ENCODE peak calls at places on chromosome 1, in five cellular contexts. D is aorta, S is fibroblast of lung, P is body of pancreas, H is HCT116. Q is an unnamed sample.

GRCh38 chr1:6098303-6099215 is 52.9 kb downstream of the KCNAB2 start:
- DNase-seq in D (peak; percentile 58), S (peak; percentile 6), P (peak; percentile 14), H (no peak), Q (peak; percentile 44)

GRCh38 chr1:23909412-23909811 is 3.8 kb downstream of the CNR2 start:
- DNase-seq in D (no peak), S (no peak), P (no peak), H (no peak), Q (no peak)

GRCh38 chr1:26027716-26028489 is 6.3 kb downstream of the EXTL1 start:
- DNase-seq in D (no peak), S (peak; percentile 16), P (no peak), H (no peak), Q (no peak)

GRCh38 chr1:3472088-3472850 is 17.8 kb downstream of the ARHGEF16 start:
- DNase-seq in D (peak; percentile 38), S (no peak), P (no peak), H (no peak), Q (no peak)

GRCh38 chr1:54874079-54874830 is 12.7 kb downstream of the DHCR24 start:
- DNase-seq in D (no peak), S (no peak), P (no peak), H (no peak), Q (no peak)

GRCh38 chr1:116708255-116708900 is 40.8 kb upstream of the IGSF3 start:
- DNase-seq in D (no peak), S (no peak), P (no peak), H (no peak), Q (no peak)

GRCh38 chr1:20169932-20170331 is 16.0 kb upstream of the UBXN10 start:
- DNase-seq in D (no peak), S (no peak), P (no peak), H (no peak), Q (no peak)

GRCh38 chr1:218587890-218588289 is 242.8 kb downstream of the TGFB2 start:
- DNase-seq in D (no peak), S (no peak), P (no peak), H (no peak), Q (no peak)

GRCh38 chr1:37274896-37275631 is 199.3 kb upstream of the ZC3H12A start:
- DNase-seq in D (no peak), S (no peak), P (no peak), H (no peak), Q (no peak)

GRCh38 chr1:15935056-15935950 is 40.6 kb downstream of the ZBTB17 start:
- DNase-seq in D (no peak), S (no peak), P (no peak), H (no peak), Q (no peak)

GRCh38 chr1:52002038-52002917 is 11.8 kb upstream of the RAB3B start:
- DNase-seq in D (no peak), S (peak; percentile 85), P (peak; percentile 79), H (peak; percentile 86), Q (no peak)

GRCh38 chr1:205230965-205231364 is 3.2 kb downstream of the TMCC2 start:
- DNase-seq in D (no peak), S (no peak), P (no peak), H (no peak), Q (no peak)

GRCh38 chr1:246157516-246157915 is 349.6 kb downstream of the SMYD3 start:
- DNase-seq in D (no peak), S (no peak), P (no peak), H (no peak), Q (no peak)

GRCh38 chr1:116886532-116886931 is 23.2 kb upstream of the PTGFRN start:
- DNase-seq in D (no peak), S (peak; percentile 84), P (no peak), H (no peak), Q (no peak)

GRCh38 chr1:180527270-180527669 is 24.9 kb upstream of the ACBD6 start:
- DNase-seq in D (no peak), S (peak; percentile 88), P (no peak), H (no peak), Q (no peak)

GRCh38 chr1:232280910-232281309 is 349.0 kb downstream of the SIPA1L2 start:
- DNase-seq in D (no peak), S (no peak), P (no peak), H (no peak), Q (no peak)

GRCh38 chr1:2344121-2344681 is 47.2 kb downstream of the MORN1 start:
- DNase-seq in D (peak; percentile 43), S (no peak), P (no peak), H (no peak), Q (no peak)

GRCh38 chr1:36871146-36871971 is 163.0 kb downstream of the GRIK3 start:
- DNase-seq in D (no peak), S (no peak), P (no peak), H (no peak), Q (no peak)

GRCh38 chr1:37634554-37635308 is at the start of gene RSPO1:
- DNase-seq in D (no peak), S (peak; percentile 15), P (no peak), H (no peak), Q (no peak)

GRCh38 chr1:16181887-16182719 is 26.2 kb upstream of the EPHA2 start:
- DNase-seq in D (peak; percentile 93), S (peak; percentile 92), P (peak; percentile 80), H (peak; percentile 77), Q (peak; percentile 84)

GRCh38 chr1:211676106-211676583 is 724 bp upstream of the NEK2 start:
- DNase-seq in D (no peak), S (no peak), P (no peak), H (no peak), Q (no peak)

GRCh38 chr1:109370712-109371270 is 26.9 kb downstream of the SORT1 start:
- DNase-seq in D (no peak), S (peak; percentile 97), P (no peak), H (no peak), Q (no peak)

GRCh38 chr1:169557131-169557530 is 29.1 kb downstream of the F5 start:
- DNase-seq in D (no peak), S (no peak), P (no peak), H (no peak), Q (no peak)

GRCh38 chr1:46643368-46643775 is 24.8 kb downstream of the ATPAF1 start:
- DNase-seq in D (no peak), S (peak; percentile 92), P (no peak), H (no peak), Q (no peak)

GRCh38 chr1:40890771-40891170 is 28.6 kb upstream of the CITED4 start:
- DNase-seq in D (no peak), S (no peak), P (no peak), H (no peak), Q (no peak)

GRCh38 chr1:46991083-46991923 is 32.2 kb upstream of the CYP4X1 start:
- DNase-seq in D (no peak), S (no peak), P (no peak), H (peak; percentile 23), Q (no peak)

GRCh38 chr1:41503507-41504125 is 19.1 kb upstream of the EDN2 start:
- DNase-seq in D (no peak), S (no peak), P (no peak), H (no peak), Q (no peak)

GRCh38 chr1:225882699-225883615 is 777 bp upstream of the TMEM63A start:
- DNase-seq in D (peak; percentile 73), S (peak; percentile 54), P (peak; percentile 68), H (no peak), Q (peak; percentile 65)

GRCh38 chr1:234851450-234852438 is 241.8 kb upstream of the IRF2BP2 start:
- DNase-seq in D (peak; percentile 76), S (peak; percentile 70), P (no peak), H (no peak), Q (no peak)

GRCh38 chr1:45442272-45442671 is 48.7 kb downstream of the TESK2 start:
- DNase-seq in D (no peak), S (peak; percentile 84), P (no peak), H (no peak), Q (no peak)

GRCh38 chr1:194776657-194777056 is 1590.2 kb upstream of the B3GALT2 start:
- DNase-seq in D (no peak), S (no peak), P (no peak), H (no peak), Q (no peak)

GRCh38 chr1:24971539-24971938 is 41.5 kb upstream of the RUNX3 start:
- DNase-seq in D (no peak), S (peak; percentile 20), P (no peak), H (no peak), Q (no peak)

DNA sequence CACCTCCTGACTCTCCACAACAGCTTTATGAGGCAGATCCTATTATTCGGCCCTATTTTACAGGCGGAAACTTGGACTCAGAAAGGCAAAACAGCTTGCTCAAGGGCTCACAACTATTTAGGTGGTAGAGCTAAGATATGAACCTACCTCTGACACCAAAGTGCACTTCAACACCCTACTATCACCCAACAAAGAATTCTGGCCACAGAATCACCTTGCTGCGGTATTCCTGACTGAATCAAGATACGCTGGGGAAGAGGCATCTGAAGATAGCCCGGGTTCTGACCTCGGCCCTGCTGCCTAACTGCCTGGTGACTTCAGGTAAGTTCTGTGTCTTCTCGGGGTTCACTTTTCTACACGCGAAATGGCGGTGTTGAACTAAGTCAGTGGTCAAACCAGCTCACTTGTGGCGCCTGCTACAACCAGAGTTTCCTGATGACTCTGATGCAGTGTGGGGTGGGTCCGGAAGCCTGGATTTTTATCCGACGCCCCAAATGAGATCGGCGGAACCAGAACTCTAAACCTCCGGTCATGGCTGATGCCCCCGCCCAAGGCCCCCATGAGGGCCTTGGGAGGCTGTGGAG is 608 bp downstream of the PEF1 start:
- DNase-seq in D (no peak), S (no peak), P (no peak), H (no peak), Q (no peak)
- H3K4me3 ChIP-seq in D (peak overlapping the region; percentile 49), S (peak overlapping the region; percentile 92), P (peak overlapping the region; percentile 61), H (peak overlapping the region; percentile 96), Q (peak overlapping the region; percentile 77)

DNA sequence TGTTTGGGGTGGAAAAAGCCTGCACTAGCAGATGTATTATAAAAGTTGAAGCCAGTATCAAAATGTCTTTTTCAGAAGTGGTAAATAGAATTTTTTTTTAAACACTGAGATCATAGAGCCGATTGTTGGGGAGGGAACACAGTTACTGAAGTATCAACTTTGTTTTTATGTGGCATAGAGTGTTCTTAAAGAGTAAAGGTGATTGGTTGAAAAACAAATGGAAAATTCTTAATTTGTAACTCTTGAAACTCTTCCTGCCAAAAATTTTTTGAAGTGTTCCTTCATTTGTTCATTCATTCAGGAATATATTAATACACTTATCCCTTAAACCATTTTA is 83.3 kb downstream of the DISP1 start:
- DNase-seq in D (no peak), S (no peak), P (no peak), H (no peak), Q (no peak)
- H3K27ac ChIP-seq in D (no peak overlapping the region), S (peak overlapping the region; percentile 54), P (no peak overlapping the region), H (no peak overlapping the region), Q (peak overlapping the region; percentile 59)

GRCh38 chr1:39632491-39633417 is 6.7 kb downstream of the HEYL start:
- DNase-seq in D (peak; percentile 75), S (peak; percentile 57), P (peak; percentile 88), H (no peak), Q (peak; percentile 82)
- H3K4me3 ChIP-seq in D (no peak overlapping the region), S (no peak overlapping the region), P (no peak overlapping the region), H (no peak overlapping the region), Q (peak overlapping the region; percentile 76)

GRCh38 chr1:227779021-227779441 is 36.4 kb upstream of the PRSS38 start:
- DNase-seq in D (no peak), S (no peak), P (no peak), H (no peak), Q (no peak)
- H3K27ac ChIP-seq in D (no peak overlapping the region), S (no peak overlapping the region), P (no peak overlapping the region), H (no peak overlapping the region), Q (no peak overlapping the region)